ENCODE peak calls at places on chromosomes 4 and X, in five cellular contexts. One of them, this sample, is unnamed.

GRCh38 chr4:37641352-37641751 is 44.8 kb downstream of the RELL1 start:
- DNase-seq in T-cell: no peak
- DNase-seq in COR-L47: no peak
- DNase-seq in A549: no peak
- DNase-seq in endothelial cell: no peak
- DNase-seq in this sample: no peak

GRCh38 chr4:4306920-4307319 is 16.9 kb downstream of the ZBTB49 start:
- DNase-seq in T-cell: no peak
- DNase-seq in COR-L47: no peak
- DNase-seq in A549: no peak
- DNase-seq in endothelial cell: no peak
- DNase-seq in this sample: no peak

GRCh38 chr4:81352476-81352875 is 119.2 kb downstream of the RASGEF1B start:
- DNase-seq in T-cell: no peak
- DNase-seq in COR-L47: no peak
- DNase-seq in A549: no peak
- DNase-seq in endothelial cell: no peak
- DNase-seq in this sample: no peak

GRCh38 chr4:108350332-108350731 is 181.6 kb upstream of the LEF1 start:
- DNase-seq in T-cell: no peak
- DNase-seq in COR-L47: no peak
- DNase-seq in A549: no peak
- DNase-seq in endothelial cell: no peak
- DNase-seq in this sample: no peak

GRCh38 chr4:2042207-2042946 is 16.8 kb upstream of the NAT8L start:
- DNase-seq in T-cell: peak
- DNase-seq in COR-L47: no peak
- DNase-seq in A549: no peak
- DNase-seq in endothelial cell: peak
- DNase-seq in this sample: peak

GRCh38 chr4:152102184-152103000 is 341.6 kb upstream of the GATB start:
- DNase-seq in T-cell: no peak
- DNase-seq in COR-L47: no peak
- DNase-seq in A549: peak
- DNase-seq in endothelial cell: no peak
- DNase-seq in this sample: no peak

GRCh38 chrX:3263681-3264126 is 82.7 kb downstream of the MXRA5 start:
- DNase-seq in T-cell: no peak
- DNase-seq in COR-L47: no peak
- DNase-seq in A549: peak
- DNase-seq in endothelial cell: no peak
- DNase-seq in this sample: no peak

GRCh38 chr4:76198411-76199237 is 15.0 kb downstream of the SCARB2 start:
- DNase-seq in T-cell: no peak
- DNase-seq in COR-L47: peak
- DNase-seq in A549: peak
- DNase-seq in endothelial cell: peak
- DNase-seq in this sample: no peak

GRCh38 chrX:3370656-3371055 is 24.2 kb upstream of the MXRA5 start:
- DNase-seq in T-cell: no peak
- DNase-seq in COR-L47: no peak
- DNase-seq in A549: no peak
- DNase-seq in endothelial cell: no peak
- DNase-seq in this sample: no peak

GRCh38 chr4:64156253-64156652 is 253.0 kb downstream of the TECRL start:
- DNase-seq in T-cell: no peak
- DNase-seq in COR-L47: no peak
- DNase-seq in A549: no peak
- DNase-seq in endothelial cell: no peak
- DNase-seq in this sample: no peak

GRCh38 chrX:47815901-47816845 is 20.5 kb upstream of the ZNF81 start:
- DNase-seq in T-cell: no peak
- DNase-seq in COR-L47: no peak
- DNase-seq in A549: peak
- DNase-seq in endothelial cell: no peak
- DNase-seq in this sample: no peak

GRCh38 chrX:38052096-38052495 is 45.7 kb downstream of the SYTL5 start:
- DNase-seq in T-cell: no peak
- DNase-seq in COR-L47: no peak
- DNase-seq in A549: peak
- DNase-seq in endothelial cell: no peak
- DNase-seq in this sample: no peak

GRCh38 chr4:40536032-40536431 is 93.6 kb downstream of the RBM47 start:
- DNase-seq in T-cell: no peak
- DNase-seq in COR-L47: no peak
- DNase-seq in A549: no peak
- DNase-seq in endothelial cell: no peak
- DNase-seq in this sample: no peak

GRCh38 chr4:159097144-159097543 is 5.7 kb upstream of the RAPGEF2 start:
- DNase-seq in T-cell: no peak
- DNase-seq in COR-L47: no peak
- DNase-seq in A549: no peak
- DNase-seq in endothelial cell: no peak
- DNase-seq in this sample: no peak

GRCh38 chrX:21926527-21927278 is 13.8 kb upstream of the SMS start:
- DNase-seq in T-cell: no peak
- DNase-seq in COR-L47: no peak
- DNase-seq in A549: peak
- DNase-seq in endothelial cell: no peak
- DNase-seq in this sample: no peak

GRCh38 chr4:2249526-2249991 is 7.6 kb upstream of the HAUS3 start:
- DNase-seq in T-cell: no peak
- DNase-seq in COR-L47: no peak
- DNase-seq in A549: no peak
- DNase-seq in endothelial cell: no peak
- DNase-seq in this sample: no peak

GRCh38 chr4:19575959-19576358 is 675.7 kb upstream of the SLIT2 start:
- DNase-seq in T-cell: no peak
- DNase-seq in COR-L47: no peak
- DNase-seq in A549: no peak
- DNase-seq in endothelial cell: no peak
- DNase-seq in this sample: no peak

GRCh38 chrX:132957211-132958085 is 981 bp downstream of the HS6ST2 start:
- DNase-seq in T-cell: no peak
- DNase-seq in COR-L47: no peak
- DNase-seq in A549: peak
- DNase-seq in endothelial cell: peak
- DNase-seq in this sample: no peak

This sample was measured in activated T-helper 2 cell treated with anti-CD3 and anti-CD28 coated beads, Interferon-gamma antibody, Interleukin-2, Interleukin-4, amounts not matched to agents 10 μg/mL and 5 μg/mL and 100 μg/mL, durations not matched to agents 14 hours and 24 hours and 36 hours.